ENCODE peak calls at places on chromosomes 11 and 22, in six cellular contexts. One of them, this sample, is unnamed.

GRCh38 chr11:112344040-112344413 is 83.4 kb upstream of the PLET1 start:
- DNase-seq in stimulated activated CD4-positive, alpha-beta T cell treated with anti-CD3 and anti-CD28 coated beads, Interleukin-1b, Interleukin-23, amount 100 ng/mL, for 1 hour: no peak
- DNase-seq in cardiac muscle cell: no peak
- DNase-seq in HEK293T: no peak
- DNase-seq in CD4-positive, alpha-beta T cell: no peak
- DNase-seq in trophoblast cell: no peak
- DNase-seq in this sample: no peak

GRCh38 chr22:35397095-35397904 is 2.6 kb upstream of the MCM5 start:
- DNase-seq in trophoblast cell: peak
- DNase-seq in cardiac muscle cell: no peak
- DNase-seq in HEK293T: no peak
- DNase-seq in CD4-positive, alpha-beta T cell: no peak
- DNase-seq in stimulated activated CD4-positive, alpha-beta T cell treated with anti-CD3 and anti-CD28 coated beads, Interleukin-1b, Interleukin-23, amount 100 ng/mL, for 1 hour: no peak
- DNase-seq in this sample: no peak

GRCh38 chr11:10426475-10426874 is 28.6 kb upstream of the AMPD3 start:
- DNase-seq in trophoblast cell: no peak
- DNase-seq in HEK293T: no peak
- DNase-seq in cardiac muscle cell: no peak
- DNase-seq in stimulated activated CD4-positive, alpha-beta T cell treated with anti-CD3 and anti-CD28 coated beads, Interleukin-1b, Interleukin-23, amount 100 ng/mL, for 1 hour: no peak
- DNase-seq in CD4-positive, alpha-beta T cell: no peak
- DNase-seq in this sample: no peak

GRCh38 chr11:14538271-14538925 is 18.2 kb upstream of the PSMA1 start:
- DNase-seq in stimulated activated CD4-positive, alpha-beta T cell treated with anti-CD3 and anti-CD28 coated beads, Interleukin-1b, Interleukin-23, amount 100 ng/mL, for 1 hour: no peak
- DNase-seq in HEK293T: no peak
- DNase-seq in trophoblast cell: no peak
- DNase-seq in cardiac muscle cell: no peak
- DNase-seq in CD4-positive, alpha-beta T cell: no peak
- DNase-seq in this sample: no peak

GRCh38 chr11:30310623-30311022 is 12.3 kb upstream of the ARL14EP start:
- DNase-seq in cardiac muscle cell: no peak
- DNase-seq in HEK293T: no peak
- DNase-seq in stimulated activated CD4-positive, alpha-beta T cell treated with anti-CD3 and anti-CD28 coated beads, Interleukin-1b, Interleukin-23, amount 100 ng/mL, for 1 hour: no peak
- DNase-seq in trophoblast cell: no peak
- DNase-seq in CD4-positive, alpha-beta T cell: no peak
- DNase-seq in this sample: no peak

GRCh38 chr22:37559901-37560681 is at the start of gene CDC42EP1:
- DNase-seq in cardiac muscle cell: peak
- DNase-seq in CD4-positive, alpha-beta T cell: no peak
- DNase-seq in trophoblast cell: no peak
- DNase-seq in stimulated activated CD4-positive, alpha-beta T cell treated with anti-CD3 and anti-CD28 coated beads, Interleukin-1b, Interleukin-23, amount 100 ng/mL, for 1 hour: no peak
- DNase-seq in HEK293T: peak
- DNase-seq in this sample: no peak

GRCh38 chr11:127620660-127621059 is 620.1 kb upstream of the KIRREL3 start:
- DNase-seq in stimulated activated CD4-positive, alpha-beta T cell treated with anti-CD3 and anti-CD28 coated beads, Interleukin-1b, Interleukin-23, amount 100 ng/mL, for 1 hour: no peak
- DNase-seq in CD4-positive, alpha-beta T cell: no peak
- DNase-seq in trophoblast cell: no peak
- DNase-seq in HEK293T: no peak
- DNase-seq in cardiac muscle cell: no peak
- DNase-seq in this sample: no peak

GRCh38 chr11:64324692-64325469 is 7.0 kb downstream of the PRDX5 start:
- DNase-seq in HEK293T: no peak
- DNase-seq in cardiac muscle cell: no peak
- DNase-seq in CD4-positive, alpha-beta T cell: no peak
- DNase-seq in stimulated activated CD4-positive, alpha-beta T cell treated with anti-CD3 and anti-CD28 coated beads, Interleukin-1b, Interleukin-23, amount 100 ng/mL, for 1 hour: no peak
- DNase-seq in trophoblast cell: no peak
- DNase-seq in this sample: no peak

GRCh38 chr11:2511421-2512369 is 66.9 kb downstream of the KCNQ1 start:
- DNase-seq in trophoblast cell: no peak
- DNase-seq in stimulated activated CD4-positive, alpha-beta T cell treated with anti-CD3 and anti-CD28 coated beads, Interleukin-1b, Interleukin-23, amount 100 ng/mL, for 1 hour: no peak
- DNase-seq in CD4-positive, alpha-beta T cell: no peak
- DNase-seq in HEK293T: no peak
- DNase-seq in cardiac muscle cell: no peak
- DNase-seq in this sample: no peak